ENCODE peak calls at places on chromosome 17, in six cellular contexts. W, O, Z, J, K and R are unnamed samples.
A peak's percentile ranks its signal among the peaks of the same experiment; 100 is the strongest.

GRCh38 chr17:80416260-80416939 is 1.4 kb downstream of the ENDOV start:
- DNase-seq in W (peak; percentile 57), O (no peak), Z (no peak), J (no peak), K (no peak), R (no peak)

GRCh38 chr17:67619555-67619954 is 98.2 kb upstream of the NOL11 start:
- DNase-seq in W (no peak), O (no peak), Z (no peak), J (no peak), K (no peak), R (no peak)

GRCh38 chr17:4679652-4680051 is 24.3 kb downstream of the PELP1 start:
- DNase-seq in W (no peak), O (no peak), Z (no peak), J (peak; percentile 8), K (no peak), R (peak; percentile 34)

GRCh38 chr17:56125830-56126819 is 27.1 kb upstream of the ANKFN1 start:
- DNase-seq in W (no peak), O (peak; percentile 17), Z (no peak), J (peak; percentile 30), K (peak; percentile 46), R (peak; percentile 49)

GRCh38 chr17:80286638-80286960 is 25.9 kb downstream of the RNF213 start:
- DNase-seq in W (no peak), O (no peak), Z (no peak), J (no peak), K (no peak), R (no peak)

GRCh38 chr17:57295526-57296023 is 39.3 kb downstream of the MSI2 start:
- DNase-seq in W (no peak), O (peak; percentile 86), Z (no peak), J (no peak), K (no peak), R (no peak)

GRCh38 chr17:50675627-50676026 is 32.1 kb downstream of the ANKRD40 start:
- DNase-seq in W (no peak), O (no peak), Z (no peak), J (no peak), K (no peak), R (no peak)

GRCh38 chr17:34823023-34823422 is 138.2 kb downstream of the CCT6B start:
- DNase-seq in W (no peak), O (no peak), Z (no peak), J (no peak), K (no peak), R (no peak)

GRCh38 chr17:29061036-29061435 is 18.1 kb downstream of the PIPOX start:
- DNase-seq in W (no peak), O (no peak), Z (no peak), J (no peak), K (no peak), R (no peak)

GRCh38 chr17:63438092-63439051 is 7.7 kb downstream of the CYB561 start:
- DNase-seq in W (no peak), O (no peak), Z (no peak), J (no peak), K (no peak), R (no peak)

GRCh38 chr17:68391561-68392268 is 65.6 kb downstream of the WIPI1 start:
- DNase-seq in W (no peak), O (no peak), Z (no peak), J (no peak), K (no peak), R (no peak)

GRCh38 chr17:48841395-48841831 is 10.6 kb downstream of the CALCOCO2 start:
- DNase-seq in W (no peak), O (no peak), Z (peak; percentile 48), J (no peak), K (peak; percentile 75), R (no peak)

GRCh38 chr17:15265131-15265530 is at the start of gene PMP22:
- DNase-seq in W (no peak), O (no peak), Z (no peak), J (no peak), K (peak; percentile 68), R (no peak)

GRCh38 chr17:9924735-9925191 is 19.7 kb upstream of the RCVRN start:
- DNase-seq in W (no peak), O (peak; percentile 73), Z (peak; percentile 32), J (peak; percentile 49), K (peak; percentile 58), R (no peak)

GRCh38 chr17:38883592-38884526 is 14.0 kb downstream of the LASP1 start:
- DNase-seq in W (no peak), O (peak; percentile 37), Z (no peak), J (no peak), K (no peak), R (no peak)

GRCh38 chr17:35291802-35292201 is 48.9 kb downstream of the SLFN5 start:
- DNase-seq in W (no peak), O (no peak), Z (no peak), J (no peak), K (no peak), R (no peak)

GRCh38 chr17:44920565-44920940 is 5.3 kb upstream of the GFAP start:
- DNase-seq in W (peak; percentile 51), O (no peak), Z (no peak), J (no peak), K (no peak), R (no peak)

GRCh38 chr17:7556627-7557026 is 1.9 kb upstream of the TNFSF13 start:
- DNase-seq in W (no peak), O (no peak), Z (no peak), J (no peak), K (no peak), R (no peak)

GRCh38 chr17:35063514-35064223 is at the start of gene RFFL:
- DNase-seq in W (peak; percentile 87), O (no peak), Z (peak; percentile 85), J (peak; percentile 91), K (peak; percentile 93), R (peak; percentile 95)

GRCh38 chr17:34110315-34110714 is 144.8 kb upstream of the CCL2 start:
- DNase-seq in W (no peak), O (no peak), Z (no peak), J (no peak), K (no peak), R (no peak)

GRCh38 chr17:39638317-39638716 is 1.4 kb downstream of the STARD3 start:
- DNase-seq in W (no peak), O (no peak), Z (no peak), J (no peak), K (no peak), R (no peak)

GRCh38 chr17:43908111-43908721 is 880 bp upstream of the MPP2 start:
- DNase-seq in W (peak; percentile 90), O (peak; percentile 83), Z (peak; percentile 70), J (peak; percentile 51), K (peak; percentile 72), R (no peak)

GRCh38 chr17:48471807-48472484 is 41.9 kb upstream of the SKAP1 start:
- DNase-seq in W (no peak), O (no peak), Z (no peak), J (no peak), K (no peak), R (no peak)

GRCh38 chr17:54738496-54738895 is 162.2 kb upstream of the TOM1L1 start:
- DNase-seq in W (no peak), O (no peak), Z (no peak), J (no peak), K (no peak), R (no peak)

GRCh38 chr17:36842231-36842630 is 95.0 kb upstream of the LHX1 start:
- DNase-seq in W (peak; percentile 55), O (no peak), Z (no peak), J (no peak), K (no peak), R (no peak)

GRCh38 chr17:67637901-67638641 is 79.7 kb upstream of the NOL11 start:
- DNase-seq in W (no peak), O (no peak), Z (peak; percentile 33), J (no peak), K (no peak), R (no peak)

GRCh38 chr17:55705847-55706246 is 16.8 kb downstream of the TMEM100 start:
- DNase-seq in W (no peak), O (no peak), Z (no peak), J (no peak), K (no peak), R (no peak)

GRCh38 chr17:45273551-45273957 is 11.7 kb upstream of the SPATA32 start:
- DNase-seq in W (no peak), O (no peak), Z (no peak), J (no peak), K (no peak), R (peak; percentile 32)

GRCh38 chr17:67993153-67993997 is 2.9 kb downstream of the C17orf58 start:
- DNase-seq in W (peak; percentile 94), O (peak; percentile 76), Z (peak; percentile 82), J (no peak), K (peak; percentile 55), R (peak; percentile 91)

GRCh38 chr17:13750783-13751484 is 149.2 kb upstream of the HS3ST3A1 start:
- DNase-seq in W (no peak), O (no peak), Z (no peak), J (peak; percentile 32), K (no peak), R (no peak)

GRCh38 chr17:15231851-15232516 is 33.1 kb downstream of the PMP22 start:
- DNase-seq in W (no peak), O (no peak), Z (no peak), J (no peak), K (no peak), R (no peak)

GRCh38 chr17:57045868-57046671 is 39.0 kb upstream of the AKAP1 start:
- DNase-seq in W (peak; percentile 78), O (no peak), Z (no peak), J (no peak), K (no peak), R (no peak)

GRCh38 chr17:65374966-65375365 is 186.5 kb downstream of the AXIN2 start:
- DNase-seq in W (no peak), O (no peak), Z (no peak), J (no peak), K (no peak), R (no peak)

GRCh38 chr17:52235416-52235960 is 77.0 kb upstream of the CA10 start:
- DNase-seq in W (no peak), O (no peak), Z (no peak), J (no peak), K (no peak), R (peak; percentile 15)

GRCh38 chr17:76742958-76743357 is 5.0 kb downstream of the MFSD11 start:
- DNase-seq in W (no peak), O (no peak), Z (no peak), J (no peak), K (no peak), R (no peak)
- H3K36me3 ChIP-seq in W (peaks cover 4% of the 10 kb centered on the region), O (peaks cover 32% of the 10 kb centered on the region), Z (no peaks in the 10 kb centered on the region), J (peaks cover 55% of the 10 kb centered on the region), K (peaks cover 11% of the 10 kb centered on the region), R (peaks cover 52% of the 10 kb centered on the region)

GRCh38 chr17:74454197-74455024 is 12.0 kb upstream of the CD300A start:
- DNase-seq in W (peak; percentile 96), O (peak; percentile 82), Z (peak; percentile 42), J (peak; percentile 73), K (peak; percentile 82), R (peak; percentile 94)
- H3K9me3 ChIP-seq in W (no peaks in the 10 kb centered on the region), O (no peaks in the 10 kb centered on the region), Z (no peaks in the 10 kb centered on the region), J (no peaks in the 10 kb centered on the region), K (no peaks in the 10 kb centered on the region), R (no peaks in the 10 kb centered on the region)

GRCh38 chr17:78383725-78384471 is 5.4 kb downstream of the PGS1 start:
- DNase-seq in W (peak; percentile 95), O (no peak), Z (peak; percentile 65), J (no peak), K (peak; percentile 70), R (peak; percentile 100)
- H3K4me3 ChIP-seq in W (no peak overlapping the region), O (no peak overlapping the region), Z (no peak overlapping the region), J (no peak overlapping the region), K (no peak overlapping the region), R (no peak overlapping the region)

GRCh38 chr17:17603895-17604225 is 12.4 kb upstream of the PEMT start:
- DNase-seq in W (no peak), O (no peak), Z (no peak), J (no peak), K (no peak), R (no peak)
- H3K36me3 ChIP-seq in W (no peaks in the 10 kb centered on the region), O (no peaks in the 10 kb centered on the region), Z (no peaks in the 10 kb centered on the region), J (no peaks in the 10 kb centered on the region), K (no peaks in the 10 kb centered on the region), R (no peaks in the 10 kb centered on the region)